ENCODE peak calls at places on chromosomes 5 and 9, in six cellular contexts. B, H, N, J, P and M are unnamed samples.

GRCh38 chr5:133610489-133611356 is 1.6 kb downstream of the FSTL4 start:
- DNase-seq in P (peak; percentile 65), N (peak; percentile 72), J (peak; percentile 48), B (peak; percentile 64), H (no peak), M (peak; percentile 73)

GRCh38 chr5:43514471-43514815 is 505 bp downstream of the C5orf34 start:
- DNase-seq in B (no peak), N (no peak), P (no peak), J (no peak), H (no peak), M (no peak)

GRCh38 chr5:9801908-9802307 is 171.8 kb upstream of the TAS2R1 start:
- DNase-seq in H (no peak), B (no peak), N (no peak), P (no peak), J (no peak), M (no peak)

GRCh38 chr5:9545301-9545958 is 445 bp downstream of the SEMA5A start:
- DNase-seq in J (peak; percentile 49), H (no peak), B (peak; percentile 27), P (no peak), N (peak; percentile 9), M (no peak)

GRCh38 chr9:15349892-15350761 is 43.1 kb upstream of the TTC39B start:
- DNase-seq in N (no peak), J (peak; percentile 82), P (peak; percentile 43), H (no peak), B (no peak), M (no peak)

GRCh38 chr9:15231788-15232635 is 75.0 kb downstream of the TTC39B start:
- DNase-seq in P (peak; percentile 35), H (peak; percentile 43), B (no peak), N (no peak), J (no peak), M (peak; percentile 39)

GRCh38 chr5:141742866-141743651 is 61.0 kb upstream of the ARAP3 start:
- DNase-seq in H (peak; percentile 14), J (peak; percentile 23), B (no peak), N (no peak), P (peak; percentile 25), M (no peak)

GRCh38 chr5:59174248-59174844 is 591.5 kb downstream of the RAB3C start:
- DNase-seq in J (no peak), H (peak; percentile 42), N (peak; percentile 5), P (peak; percentile 47), B (no peak), M (peak; percentile 20)

GRCh38 chr5:140802781-140803271 is 2.0 kb downstream of the PCDHA3 start:
- DNase-seq in J (no peak), H (no peak), N (no peak), B (no peak), P (no peak), M (no peak)

GRCh38 chr5:79859588-79859987 is 131.5 kb downstream of the MTX3 start:
- DNase-seq in B (no peak), J (no peak), N (no peak), H (no peak), P (no peak), M (no peak)

GRCh38 chr5:174311121-174311520 is 265.6 kb downstream of the NSG2 start:
- DNase-seq in P (no peak), B (no peak), H (no peak), N (no peak), J (no peak), M (no peak)

GRCh38 chr9:35518212-35518917 is 28.5 kb downstream of the RUSC2 start:
- DNase-seq in P (no peak), H (no peak), J (no peak), N (peak; percentile 60), B (no peak), M (no peak)

GRCh38 chr9:27856748-27857147 is 283.5 kb upstream of the C9orf72 start:
- DNase-seq in N (no peak), J (no peak), B (no peak), H (no peak), P (no peak), M (no peak)

GRCh38 chr9:126125177-126125576 is 201.5 kb upstream of the MVB12B start:
- DNase-seq in H (no peak), B (no peak), P (no peak), N (no peak), J (no peak), M (no peak)

GRCh38 chr9:120911295-120911843 is 15.2 kb downstream of the TRAF1 start:
- DNase-seq in B (no peak), H (no peak), N (no peak), J (no peak), P (no peak), M (no peak)
- TF ChIP-seq CTCF in B (no peak), H (no peak), N (no peak), J (no peak), P (no peak), M (no peak)

GRCh38 chr5:5799826-5800225 is 377.3 kb downstream of the ICE1 start:
- DNase-seq in H (no peak), B (no peak), P (no peak), N (no peak), J (no peak), M (no peak)

GRCh38 chr5:5799229-5799628 is 376.8 kb downstream of the ICE1 start:
- DNase-seq in B (no peak), N (no peak), J (no peak), H (no peak), P (no peak), M (no peak)

GRCh38 chr5:5810461-5810860 is 388.0 kb downstream of the ICE1 start:
- DNase-seq in H (no peak), B (peak; percentile 25), J (no peak), P (no peak), N (no peak), M (no peak)

GRCh38 chr5:5800801-5801761 is 378.6 kb downstream of the ICE1 start:
- DNase-seq in B (peak; percentile 50), P (no peak), H (no peak), J (no peak), N (no peak), M (no peak)

DNA sequence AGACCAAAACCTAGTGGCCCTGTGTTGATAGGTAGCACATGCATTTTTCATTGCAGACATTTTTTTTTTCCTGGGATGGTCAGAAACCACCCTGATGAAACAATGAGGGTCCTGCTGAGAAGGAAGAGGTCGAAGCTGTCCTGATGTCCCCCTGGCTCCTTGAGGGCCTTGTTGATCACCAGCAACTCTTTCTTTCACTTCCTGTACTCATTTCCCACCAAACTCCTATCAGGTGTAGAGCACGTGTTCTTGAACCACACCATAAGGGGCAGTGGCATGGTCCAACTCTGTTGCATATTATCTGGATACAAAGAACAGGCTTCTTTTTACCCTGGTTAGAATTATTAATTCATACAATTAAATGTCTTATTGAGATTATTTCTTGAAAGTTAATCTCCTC is 382.4 kb downstream of the ICE1 start:
- DNase-seq in N (no peak), P (no peak), H (no peak), J (no peak), B (no peak), M (no peak)
- TF ChIP-seq CTCF in N (no peak), P (no peak), H (no peak), J (no peak), B (no peak), M (no peak)

GRCh38 chr9:38708759-38709158 is 11.2 kb downstream of the FAM240B start:
- DNase-seq in P (no peak), B (no peak), H (no peak), N (no peak), J (no peak), M (no peak)

GRCh38 chr9:38706493-38706892 is 13.4 kb downstream of the FAM240B start:
- DNase-seq in B (peak; percentile 23), N (no peak), P (no peak), H (no peak), J (no peak), M (no peak)

GRCh38 chr9:38705917-38706316 is 14.0 kb downstream of the FAM240B start:
- DNase-seq in J (no peak), N (no peak), P (no peak), H (no peak), B (no peak), M (no peak)

GRCh38 chr9:38713426-38713825 is 6.5 kb downstream of the FAM240B start:
- DNase-seq in N (no peak), P (no peak), B (no peak), H (no peak), J (no peak), M (no peak)

GRCh38 chr9:38707885-38708640 is 11.9 kb downstream of the FAM240B start:
- DNase-seq in N (no peak), H (peak; percentile 2), P (no peak), J (no peak), B (no peak), M (peak; percentile 32)
- TF ChIP-seq CTCF in N (no peak), H (peak; percentile 45), P (no peak), J (no peak), B (no peak), M (peak; percentile 28)

DNA sequence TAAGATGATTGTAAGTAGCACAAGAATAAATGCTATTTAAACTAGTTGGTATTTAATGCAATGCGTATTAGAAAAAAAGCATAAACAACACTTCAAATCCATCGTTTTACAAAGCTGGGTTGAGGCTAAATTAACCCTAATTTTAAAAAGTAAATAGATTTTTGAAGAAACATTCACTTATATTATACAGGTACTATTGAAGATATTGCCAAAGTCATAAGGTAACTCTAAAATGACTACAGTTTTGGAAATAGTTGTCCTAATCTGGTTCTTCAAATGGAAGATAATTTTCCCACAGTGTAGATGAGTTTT is 20.1 kb downstream of the SLC38A9 start:
- DNase-seq in B (no peak), J (no peak), N (no peak), H (no peak), P (no peak), M (no peak)
- TF ChIP-seq CTCF in B (no peak), J (peak; percentile 23), N (no peak), H (peak; percentile 38), P (peak; percentile 9), M (no peak)

DNA sequence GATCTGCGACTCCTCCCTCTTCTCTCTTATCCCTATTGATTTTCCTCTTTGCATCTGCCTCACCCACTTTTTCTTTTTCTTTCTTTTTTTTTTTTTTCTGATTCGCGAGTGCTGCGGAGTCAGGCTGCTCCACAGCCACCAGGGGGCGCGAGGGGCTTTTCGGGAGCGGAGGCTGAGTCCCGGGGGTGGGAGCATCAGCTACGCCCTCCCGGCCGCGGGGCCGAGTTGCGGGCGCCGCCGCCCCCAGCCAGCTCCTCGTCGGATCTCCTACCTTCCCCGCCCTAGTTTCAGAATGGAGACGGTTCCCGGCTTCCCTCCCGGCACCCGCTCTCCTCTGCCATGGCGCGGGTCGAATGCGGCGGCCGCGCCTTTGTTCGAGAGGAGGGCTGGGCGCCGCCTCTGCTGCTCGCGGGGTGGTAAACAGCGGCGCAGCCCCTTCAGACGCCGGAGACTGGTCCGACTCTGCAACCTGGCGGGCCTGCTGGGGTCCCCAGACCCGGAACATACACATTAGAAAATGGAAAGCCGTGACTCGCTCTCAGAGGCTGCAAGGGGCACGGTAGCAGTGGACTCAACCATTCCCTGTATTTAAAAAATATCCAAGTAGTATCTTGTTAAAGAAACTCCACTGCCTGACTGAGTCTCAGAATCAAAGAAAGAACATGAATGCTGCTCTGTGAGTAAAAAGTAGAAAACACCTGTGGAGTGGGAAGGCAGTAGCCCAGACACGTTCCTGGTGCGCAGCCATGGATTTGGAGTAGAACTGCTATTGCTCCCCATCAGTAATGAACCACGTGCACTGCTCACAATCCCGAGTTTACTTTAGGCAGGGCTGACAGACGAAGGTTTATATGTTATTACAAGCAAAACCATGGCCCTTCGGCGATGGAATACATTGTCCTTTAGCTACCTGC is 55.7 kb downstream of the DPYSL3 start:
- DNase-seq in N (peak; percentile 66), J (peak; percentile 87), P (peak; percentile 77), B (peak; percentile 90), H (peak; percentile 77), M (peak; percentile 86)
- TF ChIP-seq CTCF in N (peak; percentile 81), J (peak; percentile 71), P (peak; percentile 86), B (peak; percentile 94), H (peak; percentile 87), M (peak; percentile 81)